ENCODE peak calls at places on chromosomes 11 and 22, in six cellular contexts. One of them, this sample, is unnamed.

GRCh38 chr22:36330655-36331305 is 57.0 kb downstream of the MYH9 start:
- DNase-seq in A549: no peak
- DNase-seq in H9: no peak
- DNase-seq in heart right ventricle: peak
- DNase-seq in hepatocyte: peak
- DNase-seq in pancreas: no peak
- DNase-seq in this sample: no peak

GRCh38 chr11:76788661-76789442 is 5.7 kb downstream of the TSKU start:
- DNase-seq in A549: no peak
- DNase-seq in H9: no peak
- DNase-seq in heart right ventricle: no peak
- DNase-seq in hepatocyte: peak
- DNase-seq in pancreas: peak
- DNase-seq in this sample: peak

GRCh38 chr22:43136255-43136654 is 6.9 kb downstream of the MCAT start:
- DNase-seq in A549: peak
- DNase-seq in H9: peak
- DNase-seq in heart right ventricle: no peak
- DNase-seq in hepatocyte: peak
- DNase-seq in pancreas: peak
- DNase-seq in this sample: no peak

GRCh38 chr11:119315139-119316016 is 1.6 kb downstream of the MCAM start:
- DNase-seq in A549: no peak
- DNase-seq in H9: peak
- DNase-seq in heart right ventricle: peak
- DNase-seq in hepatocyte: no peak
- DNase-seq in pancreas: no peak
- DNase-seq in this sample: no peak

GRCh38 chr11:22733433-22733832 is 67.0 kb downstream of the GAS2 start:
- DNase-seq in A549: no peak
- DNase-seq in H9: no peak
- DNase-seq in heart right ventricle: no peak
- DNase-seq in hepatocyte: no peak
- DNase-seq in pancreas: no peak
- DNase-seq in this sample: no peak

GRCh38 chr11:82995754-82996398 is 75.8 kb downstream of the RAB30 start:
- DNase-seq in A549: no peak
- DNase-seq in H9: no peak
- DNase-seq in heart right ventricle: peak
- DNase-seq in hepatocyte: no peak
- DNase-seq in pancreas: no peak
- DNase-seq in this sample: no peak

GRCh38 chr11:100515087-100515486 is 172.0 kb upstream of the ARHGAP42 start:
- DNase-seq in A549: no peak
- DNase-seq in H9: peak
- DNase-seq in heart right ventricle: no peak
- DNase-seq in hepatocyte: no peak
- DNase-seq in pancreas: no peak
- DNase-seq in this sample: no peak

GRCh38 chr11:6472934-6473333 is 807 bp downstream of the TRIM3 start:
- DNase-seq in A549: no peak
- DNase-seq in H9: no peak
- DNase-seq in heart right ventricle: no peak
- DNase-seq in hepatocyte: no peak
- DNase-seq in pancreas: no peak
- DNase-seq in this sample: no peak

GRCh38 chr22:50157976-50158375 is 12.6 kb upstream of the PANX2 start:
- DNase-seq in A549: no peak
- DNase-seq in H9: peak
- DNase-seq in heart right ventricle: no peak
- DNase-seq in hepatocyte: no peak
- DNase-seq in pancreas: no peak
- DNase-seq in this sample: peak

GRCh38 chr11:76803811-76804600 is 20.9 kb downstream of the TSKU start:
- DNase-seq in A549: peak
- DNase-seq in H9: no peak
- DNase-seq in heart right ventricle: no peak
- DNase-seq in hepatocyte: no peak
- DNase-seq in pancreas: no peak
- DNase-seq in this sample: no peak

GRCh38 chr11:69434341-69434960 is 47.0 kb upstream of the LINC01488 start:
- DNase-seq in A549: no peak
- DNase-seq in H9: peak
- DNase-seq in heart right ventricle: no peak
- DNase-seq in hepatocyte: no peak
- DNase-seq in pancreas: peak
- DNase-seq in this sample: no peak

GRCh38 chr11:6062691-6063358 is 32.3 kb upstream of the OR56A1 start:
- DNase-seq in A549: no peak
- DNase-seq in H9: no peak
- DNase-seq in heart right ventricle: no peak
- DNase-seq in hepatocyte: no peak
- DNase-seq in pancreas: no peak
- DNase-seq in this sample: no peak

GRCh38 chr22:30474683-30475424 is 3.0 kb upstream of the SEC14L3 start:
- DNase-seq in A549: no peak
- DNase-seq in H9: peak
- DNase-seq in heart right ventricle: no peak
- DNase-seq in hepatocyte: no peak
- DNase-seq in pancreas: no peak
- DNase-seq in this sample: no peak

GRCh38 chr11:112977620-112978212 is 16.5 kb downstream of the NCAM1 start:
- DNase-seq in A549: no peak
- DNase-seq in H9: no peak
- DNase-seq in heart right ventricle: no peak
- DNase-seq in hepatocyte: peak
- DNase-seq in pancreas: no peak
- DNase-seq in this sample: no peak

GRCh38 chr11:3626250-3626960 is 15.4 kb downstream of the ART5 start:
- DNase-seq in A549: no peak
- DNase-seq in H9: peak
- DNase-seq in heart right ventricle: peak
- DNase-seq in hepatocyte: no peak
- DNase-seq in pancreas: no peak
- DNase-seq in this sample: no peak

GRCh38 chr11:44010789-44011251 is 37.0 kb upstream of the ACCSL start:
- DNase-seq in A549: no peak
- DNase-seq in H9: no peak
- DNase-seq in heart right ventricle: no peak
- DNase-seq in hepatocyte: no peak
- DNase-seq in pancreas: no peak
- DNase-seq in this sample: no peak

GRCh38 chr11:111540114-111540920 is at the start of gene LAYN:
- DNase-seq in A549: no peak
- DNase-seq in H9: peak
- DNase-seq in heart right ventricle: peak
- DNase-seq in hepatocyte: peak
- DNase-seq in pancreas: peak
- DNase-seq in this sample: no peak

GRCh38 chr11:579830-580601 is 3.7 kb downstream of the PHRF1 start:
- DNase-seq in A549: no peak
- DNase-seq in H9: no peak
- DNase-seq in heart right ventricle: no peak
- DNase-seq in hepatocyte: peak
- DNase-seq in pancreas: no peak
- DNase-seq in this sample: no peak

GRCh38 chr11:13278620-13279486 is 1.3 kb downstream of the BMAL1 start:
- DNase-seq in A549: peak
- DNase-seq in H9: no peak
- DNase-seq in heart right ventricle: no peak
- DNase-seq in hepatocyte: peak
- DNase-seq in pancreas: peak
- DNase-seq in this sample: no peak

GRCh38 chr11:110356769-110357671 is 60.6 kb upstream of the RDX start:
- DNase-seq in A549: peak
- DNase-seq in H9: no peak
- DNase-seq in heart right ventricle: no peak
- DNase-seq in hepatocyte: peak
- DNase-seq in pancreas: no peak
- DNase-seq in this sample: no peak

GRCh38 chr11:65206441-65206841 is 24.7 kb downstream of the CAPN1 start:
- DNase-seq in A549: no peak
- DNase-seq in H9: no peak
- DNase-seq in heart right ventricle: no peak
- DNase-seq in hepatocyte: no peak
- DNase-seq in pancreas: no peak
- DNase-seq in this sample: no peak

GRCh38 chr11:1218788-1219445 is 3.9 kb upstream of the MUC5B start:
- DNase-seq in A549: no peak
- DNase-seq in H9: peak
- DNase-seq in heart right ventricle: peak
- DNase-seq in hepatocyte: no peak
- DNase-seq in pancreas: peak
- DNase-seq in this sample: no peak

GRCh38 chr11:77082838-77083552 is 16.2 kb downstream of the CAPN5 start:
- DNase-seq in A549: no peak
- DNase-seq in H9: no peak
- DNase-seq in heart right ventricle: peak
- DNase-seq in hepatocyte: no peak
- DNase-seq in pancreas: peak
- DNase-seq in this sample: no peak

GRCh38 chr22:41920271-41920976 is 5.5 kb upstream of the SHISA8 start:
- DNase-seq in A549: no peak
- DNase-seq in H9: no peak
- DNase-seq in heart right ventricle: no peak
- DNase-seq in hepatocyte: no peak
- DNase-seq in pancreas: no peak
- DNase-seq in this sample: no peak

GRCh38 chr11:66789097-66789890 is 53.9 kb upstream of the RCE1 start:
- DNase-seq in A549: no peak
- DNase-seq in H9: no peak
- DNase-seq in heart right ventricle: no peak
- DNase-seq in hepatocyte: peak
- DNase-seq in pancreas: no peak
- DNase-seq in this sample: no peak

GRCh38 chr11:57761301-57762234 is at the start of gene CTNND1:
- DNase-seq in A549: peak
- DNase-seq in H9: peak
- DNase-seq in heart right ventricle: peak
- DNase-seq in hepatocyte: peak
- DNase-seq in pancreas: peak
- DNase-seq in this sample: peak

GRCh38 chr11:57762235-57762866 is 749 bp downstream of the CTNND1 start:
- DNase-seq in A549: peak
- DNase-seq in H9: no peak
- DNase-seq in heart right ventricle: no peak
- DNase-seq in hepatocyte: peak
- DNase-seq in pancreas: no peak
- DNase-seq in this sample: no peak

GRCh38 chr11:57764527-57764926 is 2.9 kb downstream of the CTNND1 start:
- DNase-seq in A549: no peak
- DNase-seq in H9: no peak
- DNase-seq in heart right ventricle: no peak
- DNase-seq in hepatocyte: no peak
- DNase-seq in pancreas: no peak
- DNase-seq in this sample: no peak

GRCh38 chr11:57763568-57763967 is 2.0 kb downstream of the CTNND1 start:
- DNase-seq in A549: peak
- DNase-seq in H9: no peak
- DNase-seq in heart right ventricle: no peak
- DNase-seq in hepatocyte: peak
- DNase-seq in pancreas: no peak
- DNase-seq in this sample: no peak

DNA sequence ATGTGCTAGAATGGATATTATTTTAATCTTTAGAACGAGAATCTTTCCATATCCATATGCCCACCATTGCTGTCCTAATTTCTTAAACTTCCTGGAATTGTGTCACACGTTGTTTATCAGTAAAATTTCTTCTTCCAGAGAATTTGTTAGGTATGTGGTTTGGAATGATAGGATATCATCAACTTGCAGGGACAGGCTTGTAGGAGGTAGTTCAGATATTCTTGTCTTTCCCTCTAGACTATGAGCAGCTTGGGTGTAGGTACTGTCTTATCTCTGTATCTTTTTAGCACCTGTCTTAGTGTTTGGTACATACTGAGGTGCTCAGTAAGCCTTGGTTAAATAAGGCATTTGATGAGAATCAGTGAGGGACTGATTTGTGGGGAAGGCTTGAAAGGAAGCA is 3.4 kb downstream of the CTNND1 start:
- DNase-seq in A549: no peak
- DNase-seq in H9: no peak
- DNase-seq in heart right ventricle: no peak
- DNase-seq in hepatocyte: no peak
- DNase-seq in pancreas: no peak
- DNase-seq in this sample: no peak
- H3K27ac ChIP-seq in A549: no peak
- H3K27ac ChIP-seq in H9: no peak
- H3K27ac ChIP-seq in heart right ventricle: peak
- H3K27ac ChIP-seq in hepatocyte: peak
- H3K27ac ChIP-seq in pancreas: peak
- H3K27ac ChIP-seq in this sample: peak

DNA sequence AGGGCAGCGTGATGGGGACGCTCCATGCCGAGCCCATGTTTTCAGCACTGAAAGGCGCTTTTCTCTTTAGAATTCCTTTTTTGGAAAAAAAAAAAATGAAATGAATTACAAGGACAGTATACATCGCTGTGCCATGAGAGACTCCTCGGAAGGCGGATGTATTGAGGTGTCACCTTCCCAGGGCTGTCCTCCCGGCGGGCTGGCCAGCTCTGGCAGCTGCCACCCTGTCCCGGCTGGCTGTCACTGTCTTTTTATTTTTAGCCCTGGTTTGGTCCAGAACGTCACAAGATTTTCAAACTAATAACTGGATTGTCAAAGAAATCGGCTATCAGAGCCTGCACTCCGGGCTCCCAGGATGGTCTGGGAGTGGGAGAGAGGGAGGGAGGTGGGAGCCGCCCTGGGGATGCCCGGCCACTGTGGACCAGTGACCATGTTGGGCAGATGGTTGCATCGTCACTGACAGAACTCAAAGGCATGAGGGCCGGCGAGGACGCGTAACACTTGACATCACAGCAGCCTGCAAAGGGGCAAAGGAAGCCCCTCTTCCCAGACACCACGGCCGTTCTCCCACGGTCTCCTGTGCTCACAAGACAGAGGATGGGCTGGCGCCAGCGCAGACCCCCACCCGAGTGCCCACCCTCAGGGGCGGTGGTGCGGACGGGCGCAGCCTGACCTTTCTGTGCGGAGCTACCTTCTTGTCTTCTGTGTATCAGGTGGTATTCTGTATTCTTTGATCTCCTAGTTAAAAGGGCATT is 392.9 kb downstream of the TBC1D22A start:
- DNase-seq in A549: no peak
- DNase-seq in H9: no peak
- DNase-seq in heart right ventricle: peak
- DNase-seq in hepatocyte: no peak
- DNase-seq in pancreas: no peak
- DNase-seq in this sample: no peak
- H3K27ac ChIP-seq in A549: no peak
- H3K27ac ChIP-seq in H9: no peak
- H3K27ac ChIP-seq in heart right ventricle: peak
- H3K27ac ChIP-seq in hepatocyte: no peak
- H3K27ac ChIP-seq in pancreas: peak
- H3K27ac ChIP-seq in this sample: no peak

GRCh38 chr11:114081641-114082414 is 22.3 kb downstream of the ZBTB16 start:
- DNase-seq in A549: no peak
- DNase-seq in H9: no peak
- DNase-seq in heart right ventricle: no peak
- DNase-seq in hepatocyte: peak
- DNase-seq in pancreas: peak
- DNase-seq in this sample: no peak
- H3K27ac ChIP-seq in A549: no peak
- H3K27ac ChIP-seq in H9: no peak
- H3K27ac ChIP-seq in heart right ventricle: peak
- H3K27ac ChIP-seq in hepatocyte: peak
- H3K27ac ChIP-seq in pancreas: peak
- H3K27ac ChIP-seq in this sample: no peak

GRCh38 chr11:35077709-35078695 is 61.0 kb upstream of the CD44 start:
- DNase-seq in A549: peak
- DNase-seq in H9: no peak
- DNase-seq in heart right ventricle: no peak
- DNase-seq in hepatocyte: no peak
- DNase-seq in pancreas: no peak
- DNase-seq in this sample: peak
- H3K27ac ChIP-seq in A549: peak
- H3K27ac ChIP-seq in H9: no peak
- H3K27ac ChIP-seq in heart right ventricle: no peak
- H3K27ac ChIP-seq in hepatocyte: no peak
- H3K27ac ChIP-seq in pancreas: no peak
- H3K27ac ChIP-seq in this sample: peak

This sample was measured in epithelial cell of prostate.